ENCODE peak calls at places on chromosome 17, in four cellular contexts. C, Z, I and Y are unnamed samples.
A peak's percentile ranks its signal among the peaks of the same experiment; 100 is the strongest.

GRCh38 chr17:60902399-60902798 is 224.7 kb downstream of the BCAS3 start:
- DNase-seq in C (no peak), Z (no peak), I (no peak), Y (no peak)

GRCh38 chr17:81387235-81388060 is 7.8 kb upstream of the BAHCC1 start:
- DNase-seq in Z (no peak), C (peak; percentile 82), I (no peak), Y (no peak)

GRCh38 chr17:56305017-56305416 is 151.7 kb downstream of the ANKFN1 start:
- DNase-seq in C (no peak), I (no peak), Z (no peak), Y (peak; percentile 49)

GRCh38 chr17:62974788-62975586 is 9.0 kb downstream of the TANC2 start:
- DNase-seq in C (no peak), I (no peak), Z (no peak), Y (no peak)

GRCh38 chr17:5211458-5211857 is 19.8 kb upstream of the ZNF594 start:
- DNase-seq in I (no peak), C (no peak), Z (no peak), Y (no peak)

GRCh38 chr17:79098282-79098867 is 23.8 kb downstream of the ENGASE start:
- DNase-seq in Z (no peak), I (no peak), C (no peak), Y (no peak)

GRCh38 chr17:39653662-39654331 is 11.4 kb upstream of the TCAP start:
- DNase-seq in C (no peak), Z (peak; percentile 51), I (peak; percentile 62), Y (peak; percentile 69)

GRCh38 chr17:72592242-72592966 is 471.6 kb downstream of the SOX9 start:
- DNase-seq in Z (peak; percentile 81), I (no peak), C (no peak), Y (no peak)

GRCh38 chr17:38569701-38570512 is 35.8 kb downstream of the SRCIN1 start:
- DNase-seq in I (no peak), Z (no peak), C (no peak), Y (no peak)

GRCh38 chr17:48062273-48062672 is 14.1 kb downstream of the NFE2L1 start:
- DNase-seq in I (no peak), Z (no peak), C (no peak), Y (no peak)

GRCh38 chr17:44355642-44356099 is 8.0 kb downstream of the FAM171A2 start:
- DNase-seq in C (no peak), I (no peak), Z (no peak), Y (no peak)

GRCh38 chr17:40528692-40529417 is 27.4 kb upstream of the TNS4 start:
- DNase-seq in C (no peak), Z (no peak), I (no peak), Y (peak; percentile 10)

GRCh38 chr17:45752246-45752645 is 31.9 kb upstream of the CRHR1 start:
- DNase-seq in Z (no peak), I (no peak), C (no peak), Y (no peak)

GRCh38 chr17:57987582-57988300 is at the start of gene VEZF1:
- DNase-seq in Z (peak; percentile 69), C (peak; percentile 78), I (peak; percentile 89), Y (peak; percentile 63)

GRCh38 chr17:45906237-45906636 is 11.9 kb downstream of the MAPT start:
- DNase-seq in Z (no peak), I (no peak), C (no peak), Y (no peak)

GRCh38 chr17:1562178-1562643 is 381 bp downstream of the PITPNA start:
- DNase-seq in Z (peak; percentile 35), I (no peak), C (peak; percentile 40), Y (peak; percentile 49)

GRCh38 chr17:81365601-81366585 is 29.4 kb upstream of the BAHCC1 start:
- DNase-seq in Z (no peak), I (peak; percentile 46), C (peak; percentile 79), Y (peak; percentile 76)

GRCh38 chr17:43728081-43728480 is 30.5 kb downstream of the SOST start:
- DNase-seq in C (no peak), Z (no peak), I (no peak), Y (no peak)

GRCh38 chr17:20908373-20909273 is 134.2 kb downstream of the USP22 start:
- DNase-seq in C (peak; percentile 85), I (peak; percentile 6), Z (peak; percentile 86), Y (peak; percentile 76)

GRCh38 chr17:41802961-41803682 is 8.6 kb downstream of the P3H4 start:
- DNase-seq in I (no peak), C (no peak), Z (no peak), Y (no peak)

GRCh38 chr17:61409301-61410099 is 9.9 kb downstream of the TBX2 start:
- DNase-seq in C (peak; percentile 61), I (no peak), Z (peak; percentile 48), Y (no peak)

GRCh38 chr17:66777689-66778225 is 57.2 kb upstream of the CACNG5 start:
- DNase-seq in I (no peak), C (no peak), Z (no peak), Y (no peak)

GRCh38 chr17:60086822-60087591 is 8.3 kb upstream of the HEATR6 start:
- DNase-seq in I (no peak), C (no peak), Z (no peak), Y (peak; percentile 60)

GRCh38 chr17:75830168-75831031 is 13.8 kb downstream of the UNC13D start:
- DNase-seq in C (no peak), Z (peak; percentile 36), I (peak; percentile 55), Y (no peak)

GRCh38 chr17:80889897-80890550 is 101.6 kb upstream of the CHMP6 start:
- DNase-seq in Z (no peak), C (no peak), I (no peak), Y (no peak)

GRCh38 chr17:56925088-56925487 is 11.2 kb upstream of the TRIM25 start:
- DNase-seq in I (no peak), Z (no peak), C (no peak), Y (no peak)

GRCh38 chr17:80259642-80260535 is 763 bp upstream of the RNF213 start:
- DNase-seq in C (peak; percentile 55), I (peak; percentile 84), Z (peak; percentile 69), Y (no peak)

DNA sequence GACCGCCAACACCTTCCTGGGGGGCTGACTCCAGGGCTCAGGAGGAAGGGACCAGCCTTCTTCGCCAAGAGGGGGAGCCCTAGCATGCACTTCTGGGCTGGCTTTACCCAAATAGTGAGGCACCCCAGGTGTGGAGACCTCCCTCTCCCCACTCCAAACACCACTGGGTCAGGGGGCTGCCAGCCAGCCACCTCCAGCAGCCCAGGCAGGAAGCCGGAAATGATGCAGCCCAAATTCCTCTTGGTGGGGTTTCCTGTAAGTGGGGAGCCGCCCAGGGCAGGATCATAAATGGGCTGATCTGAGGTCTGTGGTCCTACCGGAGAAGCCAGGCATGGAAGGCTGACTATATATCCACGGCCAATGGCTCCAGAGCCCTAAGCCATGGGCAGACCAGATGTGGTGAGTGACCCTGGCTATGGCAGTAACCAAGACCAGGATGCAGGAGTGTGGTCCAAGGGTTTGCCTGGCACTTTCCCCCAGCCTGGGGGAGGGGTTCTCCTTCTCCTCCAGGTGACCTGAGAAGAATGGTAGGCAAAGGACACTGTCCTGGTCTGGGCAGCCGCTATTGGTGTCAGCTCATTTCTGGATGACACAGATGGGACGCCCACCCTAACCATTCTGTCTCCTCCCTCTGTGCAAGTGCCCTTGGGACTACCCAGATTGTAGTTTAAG is 4.2 kb downstream of the GIT1 start:
- DNase-seq in Z (no peak), C (peak; percentile 58), I (peak; percentile 51), Y (no peak)
- TF ChIP-seq CTCF in Z (peak; percentile 10), C (peak; percentile 7), I (peak; percentile 78), Y (peak; percentile 43)

DNA sequence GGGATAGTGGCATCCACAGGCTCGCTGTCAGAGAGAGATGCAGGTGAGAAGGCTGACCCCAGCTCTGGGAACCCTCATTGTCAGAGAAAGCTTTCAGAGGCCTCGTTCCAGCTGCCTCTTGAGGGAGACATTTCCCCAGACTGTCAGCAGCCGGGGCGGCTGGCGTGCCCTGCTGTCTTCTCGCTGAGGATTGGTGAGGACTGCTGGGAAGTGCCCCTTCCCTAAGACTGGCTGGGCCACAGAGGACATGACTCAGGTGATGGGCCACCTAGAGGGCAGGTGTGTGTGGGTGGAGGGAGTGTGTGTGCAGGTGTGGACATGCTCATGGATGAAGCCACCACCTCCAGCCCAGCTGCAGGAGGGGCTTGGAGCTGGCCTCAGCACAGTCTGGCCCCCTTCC is 25.3 kb downstream of the SPACA3 start:
- DNase-seq in C (no peak), I (no peak), Z (no peak), Y (no peak)
- TF ChIP-seq CTCF in C (no peak), I (no peak), Z (no peak), Y (no peak)

DNA sequence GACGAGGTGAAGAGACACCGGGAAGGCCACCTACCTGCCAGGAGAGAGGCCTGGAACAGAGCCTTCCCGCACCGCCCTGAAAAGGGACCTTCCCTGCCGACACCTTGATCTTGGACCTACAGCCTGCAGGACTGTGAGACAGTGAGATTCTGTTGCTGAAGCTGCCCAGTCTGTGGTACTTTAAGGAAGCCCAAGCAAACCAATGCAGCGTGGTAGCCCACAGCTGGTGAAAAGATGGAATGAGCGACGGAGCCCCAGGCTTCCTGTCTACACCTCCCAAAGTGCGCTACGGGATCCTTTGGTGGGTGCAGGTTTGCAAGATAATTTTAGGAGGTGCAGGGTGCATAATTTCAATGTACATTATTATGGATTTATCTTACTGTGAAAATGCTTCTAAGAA is 33.9 kb downstream of the TNFRSF13B start:
- DNase-seq in I (no peak), Z (no peak), C (no peak), Y (no peak)
- TF ChIP-seq CTCF in I (no peak), Z (no peak), C (no peak), Y (no peak)

DNA sequence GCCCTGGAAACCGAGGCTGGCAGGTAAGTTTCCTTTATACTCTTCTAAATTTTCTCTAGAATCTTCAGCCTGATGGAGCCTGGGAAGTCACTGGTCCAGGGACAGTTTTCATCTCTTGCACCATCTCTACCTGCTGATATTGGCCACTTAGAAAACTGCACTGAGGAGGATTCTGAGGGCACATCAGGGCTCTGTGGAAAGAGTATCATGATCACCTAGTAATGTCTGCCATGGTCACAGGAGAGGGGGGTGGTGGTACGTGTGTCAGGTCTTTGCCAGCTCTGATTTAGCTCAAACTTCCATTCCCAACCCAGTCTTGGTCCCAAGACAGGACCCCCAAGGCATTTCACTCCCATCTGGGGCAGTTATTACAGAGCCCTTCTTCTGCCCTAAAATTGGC is 35.2 kb upstream of the DOC2B start:
- DNase-seq in I (no peak), Z (no peak), C (no peak), Y (no peak)
- TF ChIP-seq CTCF in I (no peak), Z (no peak), C (no peak), Y (no peak)